ENCODE peak calls at places on chromosomes 11 and 22, in nine cellular contexts. T, M, R, S, V, X, P, Q and Z are unnamed samples.

GRCh38 chr11:45158891-45159605 is 12.6 kb downstream of the PRDM11 start:
- DNase-seq in T (peak; percentile 70), M (no peak), R (no peak), S (no peak), V (no peak), X (peak; percentile 55), P (peak; percentile 73), Q (no peak), Z (peak; percentile 59)

GRCh38 chr11:70367071-70367470 is 31.3 kb upstream of the CTTN start:
- DNase-seq in T (no peak), M (no peak), R (no peak), S (no peak), V (no peak), X (no peak), P (no peak), Q (no peak), Z (no peak)

GRCh38 chr11:79273781-79274180 is 167.0 kb downstream of the TENM4 start:
- DNase-seq in T (no peak), M (no peak), R (no peak), S (no peak), V (no peak), X (no peak), P (no peak), Q (no peak), Z (no peak)

GRCh38 chr11:61905801-61906521 is 11.4 kb downstream of the RAB3IL1 start:
- DNase-seq in T (no peak), M (no peak), R (no peak), S (no peak), V (no peak), X (peak; percentile 83), P (no peak), Q (no peak), Z (no peak)

GRCh38 chr11:27217948-27218410 is 145.0 kb downstream of the CCDC34 start:
- DNase-seq in T (no peak), M (no peak), R (no peak), S (no peak), V (no peak), X (no peak), P (no peak), Q (no peak), Z (no peak)

GRCh38 chr11:13268791-13269190 is 8.8 kb upstream of the BMAL1 start:
- DNase-seq in T (no peak), M (no peak), R (no peak), S (no peak), V (no peak), X (no peak), P (no peak), Q (no peak), Z (no peak)

GRCh38 chr11:103773059-103773458 is 263.4 kb upstream of the DDI1 start:
- DNase-seq in T (no peak), M (no peak), R (no peak), S (no peak), V (no peak), X (peak; percentile 59), P (no peak), Q (no peak), Z (no peak)

GRCh38 chr22:42972592-42973535 is 42.1 kb downstream of the PACSIN2 start:
- DNase-seq in T (no peak), M (no peak), R (no peak), S (no peak), V (no peak), X (no peak), P (no peak), Q (no peak), Z (no peak)

GRCh38 chr11:123469089-123469488 is 39.0 kb downstream of the GRAMD1B start:
- DNase-seq in T (no peak), M (peak; percentile 85), R (no peak), S (no peak), V (no peak), X (no peak), P (peak; percentile 22), Q (no peak), Z (no peak)

GRCh38 chr11:3073029-3073435 is 15.8 kb upstream of the CARS1 start:
- DNase-seq in T (no peak), M (no peak), R (no peak), S (no peak), V (no peak), X (peak; percentile 27), P (no peak), Q (no peak), Z (no peak)

GRCh38 chr11:110736158-110736553 is 23.9 kb upstream of the ARHGAP20 start:
- DNase-seq in T (no peak), M (no peak), R (no peak), S (no peak), V (no peak), X (peak; percentile 17), P (no peak), Q (no peak), Z (no peak)

GRCh38 chr22:32693102-32693501 is 108.4 kb upstream of the TIMP3 start:
- DNase-seq in T (no peak), M (no peak), R (peak; percentile 55), S (no peak), V (no peak), X (no peak), P (no peak), Q (no peak), Z (no peak)

GRCh38 chr11:112228706-112229105 is 2.5 kb downstream of the PTS start:
- DNase-seq in T (no peak), M (no peak), R (no peak), S (no peak), V (no peak), X (no peak), P (no peak), Q (no peak), Z (no peak)

GRCh38 chr11:112229159-112229558 is 2.9 kb downstream of the PTS start:
- DNase-seq in T (no peak), M (no peak), R (no peak), S (no peak), V (no peak), X (no peak), P (no peak), Q (no peak), Z (no peak)

GRCh38 chr11:112226062-112226921 is at the start of gene PTS:
- DNase-seq in T (peak; percentile 97), M (peak; percentile 91), R (peak; percentile 82), S (peak; percentile 84), V (peak; percentile 94), X (peak; percentile 98), P (peak; percentile 88), Q (peak; percentile 92), Z (peak; percentile 94)

GRCh38 chr11:112227002-112227401 is 774 bp downstream of the PTS start:
- DNase-seq in T (no peak), M (peak; percentile 2), R (no peak), S (peak; percentile 13), V (no peak), X (peak; percentile 91), P (no peak), Q (no peak), Z (no peak)

DNA sequence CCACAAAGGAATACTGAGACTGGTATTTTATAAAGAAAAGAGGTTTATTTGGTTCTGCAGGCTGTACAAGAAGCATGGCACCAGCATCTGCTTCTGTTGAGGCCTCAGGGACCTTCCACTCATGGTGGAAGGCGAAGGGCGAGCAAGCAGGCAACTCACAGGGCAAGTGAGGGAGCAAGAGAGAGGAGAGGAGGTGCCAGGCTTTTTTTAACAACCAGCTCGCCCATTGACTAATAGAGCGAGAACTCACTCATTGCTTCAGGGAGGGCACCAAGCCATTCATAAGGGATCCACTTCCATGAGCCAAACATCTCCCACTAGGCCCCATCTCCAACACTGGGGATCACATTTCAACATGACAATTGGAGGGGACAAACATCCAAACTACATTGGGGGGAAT is 1.2 kb downstream of the PTS start:
- DNase-seq in T (no peak), M (no peak), R (no peak), S (no peak), V (no peak), X (no peak), P (no peak), Q (no peak), Z (no peak)
- H3K27ac ChIP-seq in T (no peak overlapping the region), M (no peak overlapping the region), R (no peak overlapping the region), S (peak overlapping the region; percentile 99), V (peak overlapping the region; percentile 99), X (peak overlapping the region; percentile 99), P (no peak overlapping the region), Q (peak overlapping the region; percentile 99), Z (peak overlapping the region; percentile 97)

GRCh38 chr11:84947070-84947469 is 680.1 kb downstream of the DLG2 start:
- DNase-seq in T (no peak), M (no peak), R (no peak), S (no peak), V (no peak), X (no peak), P (no peak), Q (no peak), Z (no peak)
- TF ChIP-seq CTCF in T (no peak), M (no peak), R (no peak), S (no peak), V (no peak), X (no peak), P (no peak), Q (no peak), Z (no peak)

GRCh38 chr11:102317768-102318103 is 452 bp downstream of the BIRC3 start:
- DNase-seq in T (no peak), M (no peak), R (no peak), S (no peak), V (no peak), X (peak; percentile 21), P (no peak), Q (no peak), Z (no peak)

GRCh38 chr11:102320166-102320565 is 2.9 kb downstream of the BIRC3 start:
- DNase-seq in T (no peak), M (no peak), R (no peak), S (no peak), V (no peak), X (no peak), P (no peak), Q (no peak), Z (no peak)

GRCh38 chr11:102318469-102318868 is 1.2 kb downstream of the BIRC3 start:
- DNase-seq in T (peak; percentile 69), M (no peak), R (no peak), S (peak; percentile 79), V (no peak), X (peak; percentile 72), P (no peak), Q (no peak), Z (no peak)

GRCh38 chr11:102320679-102321078 is 3.4 kb downstream of the BIRC3 start:
- DNase-seq in T (no peak), M (no peak), R (no peak), S (no peak), V (no peak), X (no peak), P (no peak), Q (no peak), Z (no peak)

DNA sequence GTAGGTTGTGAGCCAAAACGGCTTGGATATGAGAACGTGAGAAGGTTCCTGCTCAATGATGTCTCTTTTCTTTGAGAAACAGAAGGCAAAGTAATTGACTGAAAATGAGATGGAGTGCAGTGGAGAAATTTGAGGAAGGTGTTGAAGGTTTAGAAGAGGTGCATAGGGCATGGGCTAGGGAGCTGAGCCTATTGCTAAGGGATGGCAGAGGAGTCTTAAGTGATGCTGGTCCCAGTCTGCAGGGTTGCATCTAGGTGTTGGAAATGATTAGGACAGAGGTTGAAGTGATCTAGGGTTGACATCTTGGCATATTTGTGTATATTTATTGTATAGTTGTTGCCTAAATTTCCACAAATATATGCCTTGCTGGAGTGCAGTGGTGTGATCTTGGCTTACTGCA is 2.3 kb downstream of the BIRC3 start:
- DNase-seq in T (no peak), M (no peak), R (no peak), S (no peak), V (no peak), X (no peak), P (no peak), Q (no peak), Z (no peak)
- H3K4me1 ChIP-seq in T (peaks cover 84% of the 10 kb centered on the region), M (no peaks in the 10 kb centered on the region), R (peaks cover 42% of the 10 kb centered on the region), S (peaks cover 79% of the 10 kb centered on the region), V (no peaks in the 10 kb centered on the region), X (peaks cover 29% of the 10 kb centered on the region), P (no peaks in the 10 kb centered on the region), Q (peaks cover 51% of the 10 kb centered on the region), Z (peaks cover 28% of the 10 kb centered on the region)

GRCh38 chr11:8080674-8081590 is at the start of gene TUB:
- DNase-seq in T (peak; percentile 61), M (peak; percentile 72), R (no peak), S (peak; percentile 19), V (no peak), X (peak; percentile 97), P (no peak), Q (no peak), Z (no peak)
- H3K27ac ChIP-seq in T (no peak within 1 kb of the TSS), M (no peak within 1 kb of the TSS), R (no peak within 1 kb of the TSS), S (peak within 1 kb of the TSS; percentile 74), V (no peak within 1 kb of the TSS), X (no peak within 1 kb of the TSS), P (no peak within 1 kb of the TSS), Q (no peak within 1 kb of the TSS), Z (no peak within 1 kb of the TSS)